ENCODE peak calls at places on chromosome 20, in six cellular contexts. G, K, O, P, M and U are unnamed samples.
A peak's percentile ranks its signal among the peaks of the same experiment; 100 is the strongest.

GRCh38 chr20:50267041-50267865 is 76.6 kb downstream of the CEBPB start:
- DNase-seq in G (no peak), K (peak; percentile 34), O (no peak), P (no peak), M (peak; percentile 43), U (peak; percentile 64)

GRCh38 chr20:13220857-13221297 is at the start of gene ISM1:
- DNase-seq in G (no peak), K (no peak), O (peak; percentile 41), P (no peak), M (peak; percentile 23), U (peak; percentile 41)

GRCh38 chr20:40279390-40279789 is 409.6 kb downstream of the MAFB start:
- DNase-seq in G (no peak), K (peak; percentile 29), O (no peak), P (no peak), M (peak; percentile 76), U (no peak)

GRCh38 chr20:18916886-18917785 is 103.6 kb downstream of the SCP2D1 start:
- DNase-seq in G (no peak), K (no peak), O (no peak), P (no peak), M (no peak), U (no peak)

GRCh38 chr20:63107449-63108200 is 100.9 kb upstream of the BHLHE23 start:
- DNase-seq in G (no peak), K (no peak), O (no peak), P (no peak), M (no peak), U (no peak)

GRCh38 chr20:47250360-47250759 is 106.1 kb downstream of the ZMYND8 start:
- DNase-seq in G (no peak), K (no peak), O (no peak), P (no peak), M (no peak), U (no peak)

GRCh38 chr20:5714261-5715041 is 35.8 kb upstream of the SHLD1 start:
- DNase-seq in G (peak; percentile 67), K (peak; percentile 23), O (peak; percentile 26), P (no peak), M (no peak), U (peak; percentile 29)

GRCh38 chr20:63955846-63956663 is at the start of gene UCKL1:
- DNase-seq in G (peak; percentile 91), K (peak; percentile 95), O (peak; percentile 87), P (peak; percentile 97), M (peak; percentile 91), U (peak; percentile 83)

GRCh38 chr20:62768815-62769287 is 27.4 kb upstream of the MRGBP start:
- DNase-seq in G (no peak), K (no peak), O (no peak), P (no peak), M (no peak), U (no peak)

GRCh38 chr20:51275816-51276215 is 252.9 kb upstream of the KCNG1 start:
- DNase-seq in G (no peak), K (peak; percentile 65), O (no peak), P (no peak), M (no peak), U (no peak)

GRCh38 chr20:48983423-48984400 is 62.2 kb downstream of the ARFGEF2 start:
- DNase-seq in G (no peak), K (peak; percentile 96), O (no peak), P (no peak), M (peak; percentile 89), U (no peak)

GRCh38 chr20:19995220-19995863 is 21.8 kb upstream of the NAA20 start:
- DNase-seq in G (peak; percentile 35), K (peak; percentile 72), O (no peak), P (no peak), M (peak; percentile 63), U (no peak)

GRCh38 chr20:584375-585301 is 25.5 kb downstream of the TCF15 start:
- DNase-seq in G (no peak), K (peak; percentile 22), O (no peak), P (no peak), M (peak; percentile 65), U (no peak)

GRCh38 chr20:813386-813785 is 20.1 kb upstream of the FAM110A start:
- DNase-seq in G (no peak), K (no peak), O (no peak), P (no peak), M (no peak), U (no peak)

GRCh38 chr20:12049125-12049524 is 131.4 kb downstream of the BTBD3 start:
- DNase-seq in G (no peak), K (peak; percentile 69), O (no peak), P (no peak), M (no peak), U (no peak)

GRCh38 chr20:1489764-1490436 is 1.3 kb downstream of the SIRPB2 start:
- DNase-seq in G (no peak), K (peak; percentile 25), O (no peak), P (no peak), M (peak; percentile 92), U (no peak)

GRCh38 chr20:41330941-41331340 is 9.7 kb upstream of the LPIN3 start:
- DNase-seq in G (no peak), K (no peak), O (no peak), P (no peak), M (no peak), U (no peak)

GRCh38 chr20:610130-611046 is at the start of gene TCF15:
- DNase-seq in G (no peak), K (no peak), O (peak; percentile 70), P (no peak), M (peak; percentile 39), U (peak; percentile 72)

GRCh38 chr20:11544029-11544678 is 373.5 kb upstream of the BTBD3 start:
- DNase-seq in G (peak; percentile 12), K (peak; percentile 70), O (peak; percentile 78), P (no peak), M (peak; percentile 79), U (no peak)

GRCh38 chr20:266604-267562 is 9.4 kb downstream of the DEFB132 start:
- DNase-seq in G (peak; percentile 86), K (peak; percentile 81), O (peak; percentile 87), P (peak; percentile 91), M (peak; percentile 68), U (peak; percentile 97)

GRCh38 chr20:59850018-59850641 is 83.3 kb downstream of the SYCP2 start:
- DNase-seq in G (no peak), K (peak; percentile 50), O (peak; percentile 20), P (no peak), M (peak; percentile 67), U (no peak)

GRCh38 chr20:36605309-36606170 is at the start of gene RAB5IF:
- DNase-seq in G (peak; percentile 99), K (peak; percentile 100), O (peak; percentile 99), P (peak; percentile 100), M (peak; percentile 99), U (peak; percentile 99)

GRCh38 chr20:18543932-18544331 is 23.3 kb upstream of the SMIM26 start:
- DNase-seq in G (no peak), K (no peak), O (no peak), P (no peak), M (no peak), U (no peak)

GRCh38 chr20:58237318-58238182 is 9.1 kb upstream of the ANKRD60 start:
- DNase-seq in G (no peak), K (peak; percentile 87), O (no peak), P (no peak), M (no peak), U (no peak)

GRCh38 chr20:2102585-2103453 is 1.2 kb downstream of the STK35 start:
- DNase-seq in G (peak; percentile 92), K (peak; percentile 87), O (peak; percentile 93), P (peak; percentile 93), M (peak; percentile 91), U (peak; percentile 81)

GRCh38 chr20:41717464-41717863 is 99.3 kb upstream of the CHD6 start:
- DNase-seq in G (no peak), K (no peak), O (no peak), P (no peak), M (no peak), U (no peak)